ENCODE peak calls at places on chromosomes 5 and 9, in five cellular contexts. E, K, D, Z and P are unnamed samples. For H3K36me3, the result is how much of the 10 kb centered on the place peaks cover.

GRCh38 chr5:11909471-11909870 is 5.2 kb upstream of the CTNND2 start:
- DNase-seq in E (no peak), K (no peak), D (no peak), Z (no peak), P (no peak)

GRCh38 chr5:176352116-176352878 is 9.3 kb downstream of the KIAA1191 start:
- DNase-seq in E (no peak), K (no peak), D (no peak), Z (peak), P (no peak)

GRCh38 chr9:129209580-129209979 is 31.5 kb upstream of the IER5L start:
- DNase-seq in E (no peak), K (no peak), D (no peak), Z (no peak), P (no peak)

GRCh38 chr9:133089271-133089671 is 27.5 kb downstream of the CEL start:
- DNase-seq in E (no peak), K (peak), D (no peak), Z (no peak), P (no peak)

GRCh38 chr9:135070198-135070951 is 17.1 kb upstream of the OLFM1 start:
- DNase-seq in E (no peak), K (peak), D (no peak), Z (no peak), P (no peak)

GRCh38 chr5:110159202-110159601 is 469.5 kb downstream of the MAN2A1 start:
- DNase-seq in E (no peak), K (no peak), D (no peak), Z (no peak), P (no peak)

GRCh38 chr5:120806132-120806531 is 342.0 kb downstream of the PRR16 start:
- DNase-seq in E (no peak), K (no peak), D (no peak), Z (no peak), P (no peak)

GRCh38 chr9:135256568-135257354 is 169.3 kb downstream of the OLFM1 start:
- DNase-seq in E (no peak), K (peak), D (no peak), Z (no peak), P (no peak)

GRCh38 chr5:369151-369939 is 47.8 kb downstream of the AHRR start:
- DNase-seq in E (no peak), K (no peak), D (no peak), Z (no peak), P (no peak)

GRCh38 chr5:41708604-41708940 is 161.7 kb downstream of the OXCT1 start:
- DNase-seq in E (no peak), K (no peak), D (no peak), Z (no peak), P (no peak)

GRCh38 chr5:50853151-50853550 is 186.7 kb downstream of the PARP8 start:
- DNase-seq in E (peak), K (no peak), D (peak), Z (no peak), P (no peak)

GRCh38 chr9:14245901-14246525 is 67.9 kb downstream of the NFIB start:
- DNase-seq in E (no peak), K (no peak), D (no peak), Z (no peak), P (no peak)

GRCh38 chr9:93138171-93138764 is 4.2 kb upstream of the NINJ1 start:
- DNase-seq in E (no peak), K (no peak), D (no peak), Z (no peak), P (no peak)

GRCh38 chr5:136155769-136156168 is 23.1 kb downstream of the SMAD5 start:
- DNase-seq in E (no peak), K (no peak), D (no peak), Z (no peak), P (no peak)

GRCh38 chr5:56270058-56270457 is 36.9 kb upstream of the ANKRD55 start:
- DNase-seq in E (no peak), K (no peak), D (no peak), Z (no peak), P (no peak)

GRCh38 chr5:72238712-72239445 is 81.2 kb downstream of the MRPS27 start:
- DNase-seq in E (no peak), K (no peak), D (no peak), Z (no peak), P (no peak)

GRCh38 chr9:126329476-126330275 is 3.0 kb downstream of the MVB12B start:
- DNase-seq in E (no peak), K (peak), D (no peak), Z (no peak), P (no peak)

GRCh38 chr5:138470322-138471285 is 5.3 kb downstream of the EGR1 start:
- DNase-seq in E (no peak), K (no peak), D (no peak), Z (no peak), P (no peak)

GRCh38 chr5:1315018-1315708 is 20.3 kb upstream of the TERT start:
- DNase-seq in E (no peak), K (peak), D (no peak), Z (no peak), P (no peak)

GRCh38 chr9:77170991-77171699 is 6.2 kb upstream of the VPS13A start:
- DNase-seq in E (peak), K (no peak), D (peak), Z (no peak), P (no peak)

GRCh38 chr5:14110680-14111079 is 32.5 kb upstream of the TRIO start:
- DNase-seq in E (no peak), K (no peak), D (no peak), Z (no peak), P (no peak)

GRCh38 chr9:124621371-124622328 is 114.5 kb upstream of the NR5A1 start:
- DNase-seq in E (no peak), K (peak), D (no peak), Z (no peak), P (no peak)

GRCh38 chr9:3331801-3332200 is 194.0 kb downstream of the RFX3 start:
- DNase-seq in E (no peak), K (no peak), D (no peak), Z (no peak), P (no peak)

GRCh38 chr5:37088041-37088440 is 161.1 kb downstream of the CPLANE1 start:
- DNase-seq in E (no peak), K (no peak), D (no peak), Z (no peak), P (no peak)
- H3K27ac ChIP-seq in E (no peak), K (no peak), D (no peak), Z (no peak), P (no peak)

DNA sequence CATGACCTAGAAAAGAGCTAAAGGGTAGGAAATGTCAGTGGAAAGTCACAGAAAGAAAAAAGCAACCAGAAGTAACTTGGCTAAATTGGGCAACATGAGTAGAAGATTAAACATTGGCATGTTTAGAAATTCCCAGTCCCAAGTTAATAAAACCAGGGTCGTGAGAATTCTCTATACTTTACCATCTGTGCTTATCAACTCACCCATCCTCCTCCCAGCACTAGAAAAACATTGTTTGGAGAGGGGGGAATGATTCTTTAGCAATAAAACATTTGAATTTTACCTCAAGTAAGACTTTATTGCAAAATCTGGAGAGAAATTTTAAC is 79.6 kb downstream of the PRKACG start:
- DNase-seq in E (no peak), K (no peak), D (no peak), Z (no peak), P (no peak)
- H3K4me3 ChIP-seq in E (no peak), K (no peak), D (no peak), Z (no peak), P (no peak)

DNA sequence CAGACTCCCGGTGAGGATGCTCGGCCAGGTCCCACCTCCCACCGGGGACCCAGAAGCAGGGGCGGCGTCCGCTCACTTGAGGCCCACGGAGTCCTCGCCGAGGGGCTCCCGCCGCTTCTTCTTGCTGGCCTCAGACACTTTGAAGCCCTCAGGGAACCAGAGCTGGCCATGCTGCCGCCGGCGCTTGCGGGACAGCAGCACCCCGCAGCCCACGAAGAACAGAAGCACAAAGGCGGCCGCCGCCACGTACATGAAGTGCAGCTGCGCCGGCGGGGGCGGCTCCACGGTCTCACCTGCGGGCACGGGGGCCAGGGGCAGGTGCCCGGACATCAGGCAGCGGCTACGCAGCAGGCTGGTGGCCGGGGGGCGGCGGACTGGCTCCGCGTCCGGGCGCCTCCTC is 19.4 kb upstream of the SEC16A start:
- DNase-seq in E (no peak), K (no peak), D (no peak), Z (no peak), P (no peak)
- H3K36me3 ChIP-seq in E (half or more), K (under half), D (under half), Z (half or more), P (half or more)

GRCh38 chr9:37931586-37931985 is 27.7 kb upstream of the SLC25A51 start:
- DNase-seq in E (no peak), K (no peak), D (no peak), Z (no peak), P (no peak)

GRCh38 chr9:37928552-37929430 is 24.9 kb upstream of the SLC25A51 start:
- DNase-seq in E (no peak), K (no peak), D (no peak), Z (no peak), P (no peak)

GRCh38 chr9:37926737-37927590 is 23.0 kb upstream of the SLC25A51 start:
- DNase-seq in E (no peak), K (no peak), D (no peak), Z (no peak), P (no peak)

GRCh38 chr9:37927611-37928551 is 24.0 kb upstream of the SLC25A51 start:
- DNase-seq in E (no peak), K (no peak), D (no peak), Z (no peak), P (no peak)

GRCh38 chr9:37929441-37929895 is 25.5 kb upstream of the SLC25A51 start:
- DNase-seq in E (no peak), K (no peak), D (no peak), Z (no peak), P (no peak)
- H3K27ac ChIP-seq in E (peak), K (no peak), D (peak), Z (no peak), P (no peak)

DNA sequence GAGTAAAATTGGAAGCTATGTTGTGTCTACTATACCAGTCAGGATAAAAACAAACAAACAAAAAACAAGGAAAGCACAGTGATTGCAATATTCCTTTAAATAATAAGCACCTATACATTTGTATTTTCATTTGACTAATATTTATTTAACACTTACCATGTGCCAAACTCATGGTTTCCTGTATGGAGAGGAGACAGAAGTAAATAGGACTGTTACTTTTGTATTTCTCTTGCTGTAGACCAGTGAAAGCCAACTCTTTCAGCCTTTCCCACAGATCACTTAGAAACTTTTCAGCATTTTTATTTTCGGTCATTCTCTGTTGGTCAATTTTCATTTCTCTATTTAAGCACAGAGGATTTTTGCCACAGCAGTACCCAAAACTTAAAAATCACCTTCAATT is 4.5 kb downstream of the CMYA5 start:
- DNase-seq in E (no peak), K (no peak), D (no peak), Z (no peak), P (no peak)
- H3K4me3 ChIP-seq in E (no peak), K (no peak), D (peak), Z (no peak), P (no peak)